ENCODE peak calls at places on chromosomes 3 and 15, in five cellular contexts. V, S, Y, L and U are unnamed samples.

GRCh38 chr3:52195823-52196331 is 2.1 kb upstream of the ALAS1 start:
- DNase-seq in V (no peak), S (no peak), Y (no peak), L (no peak), U (peak)

GRCh38 chr3:122858373-122858772 is 63.5 kb downstream of the SLC49A4 start:
- DNase-seq in V (no peak), S (no peak), Y (no peak), L (no peak), U (peak)

GRCh38 chr3:35524851-35525250 is 114.5 kb upstream of the ARPP21 start:
- DNase-seq in V (no peak), S (no peak), Y (no peak), L (no peak), U (peak)

GRCh38 chr3:117846238-117846637 is 1136.7 kb downstream of the TUSC7 start:
- DNase-seq in V (no peak), S (no peak), Y (no peak), L (no peak), U (no peak)

GRCh38 chr3:141739731-141740130 is 1.6 kb downstream of the RNF7 start:
- DNase-seq in V (no peak), S (no peak), Y (no peak), L (no peak), U (no peak)

GRCh38 chr15:68829068-68829467 is 8.4 kb upstream of the ANP32A start:
- DNase-seq in V (no peak), S (peak), Y (no peak), L (no peak), U (peak)

GRCh38 chr3:33717616-33717865 is 513 bp downstream of the CLASP2 start:
- DNase-seq in V (no peak), S (peak), Y (peak), L (no peak), U (no peak)

GRCh38 chr15:83283813-83284562 is 476 bp downstream of the BNC1 start:
- DNase-seq in V (no peak), S (no peak), Y (no peak), L (no peak), U (no peak)

GRCh38 chr3:41164776-41165175 is 34.5 kb upstream of the CTNNB1 start:
- DNase-seq in V (no peak), S (no peak), Y (no peak), L (no peak), U (no peak)

GRCh38 chr3:58207954-58208353 is 2.8 kb downstream of the DNASE1L3 start:
- DNase-seq in V (no peak), S (no peak), Y (no peak), L (no peak), U (no peak)

GRCh38 chr15:73985101-73985873 is 6.8 kb downstream of the STOML1 start:
- DNase-seq in V (no peak), S (no peak), Y (no peak), L (no peak), U (no peak)

GRCh38 chr15:41851167-41851523 is 12.5 kb downstream of the PLA2G4B start:
- DNase-seq in V (no peak), S (no peak), Y (no peak), L (no peak), U (no peak)

GRCh38 chr3:193095366-193095765 is 145.7 kb upstream of the PLAAT1 start:
- DNase-seq in V (no peak), S (no peak), Y (no peak), L (no peak), U (no peak)

GRCh38 chr3:125443923-125444322 is 68.8 kb upstream of the ZNF148 start:
- DNase-seq in V (no peak), S (no peak), Y (no peak), L (no peak), U (no peak)

GRCh38 chr3:59108091-59108815 is 58.4 kb upstream of the CFAP20DC start:
- DNase-seq in V (no peak), S (no peak), Y (no peak), L (no peak), U (no peak)

GRCh38 chr3:52022323-52023100 is 26.8 kb upstream of the RPL29 start:
- DNase-seq in V (no peak), S (no peak), Y (no peak), L (no peak), U (no peak)

GRCh38 chr3:140630366-140630765 is 47.5 kb upstream of the TRIM42 start:
- DNase-seq in V (no peak), S (no peak), Y (no peak), L (no peak), U (no peak)

GRCh38 chr15:79475312-79475711 is 43.2 kb downstream of the MINAR1 start:
- DNase-seq in V (no peak), S (no peak), Y (no peak), L (no peak), U (no peak)
- TF ChIP-seq KDM1A in V (no peak), S (no peak), Y (no peak), L (no peak), U (no peak)

GRCh38 chr3:12117473-12117872 is 41.2 kb downstream of the TIMP4 start:
- DNase-seq in V (no peak), S (no peak), Y (no peak), L (no peak), U (no peak)
- TF ChIP-seq KDM1A in V (no peak), S (no peak), Y (no peak), L (no peak), U (no peak)

DNA sequence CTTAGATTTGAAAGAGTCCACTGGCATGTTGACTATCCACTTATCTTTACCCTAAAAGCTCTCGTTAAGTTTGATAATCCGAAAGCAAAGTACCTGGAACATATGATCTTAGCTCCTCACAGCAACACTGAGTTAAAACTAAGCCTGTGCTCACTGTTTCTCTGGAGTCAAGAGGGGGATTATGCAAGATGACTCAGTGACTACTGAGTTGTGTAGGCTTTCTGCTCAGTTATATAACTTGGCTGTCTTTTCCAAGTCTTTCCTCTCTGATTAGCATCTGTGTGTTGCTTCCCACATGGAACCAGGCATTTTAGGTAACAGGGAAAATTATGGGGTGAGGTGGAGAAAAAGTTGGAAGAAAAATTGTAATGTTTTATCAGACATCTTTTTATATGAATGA is 31.2 kb upstream of the MYO5C start:
- DNase-seq in V (no peak), S (no peak), Y (no peak), L (no peak), U (no peak)
- TF ChIP-seq KDM1A in V (no peak), S (no peak), Y (no peak), L (no peak), U (no peak)

DNA sequence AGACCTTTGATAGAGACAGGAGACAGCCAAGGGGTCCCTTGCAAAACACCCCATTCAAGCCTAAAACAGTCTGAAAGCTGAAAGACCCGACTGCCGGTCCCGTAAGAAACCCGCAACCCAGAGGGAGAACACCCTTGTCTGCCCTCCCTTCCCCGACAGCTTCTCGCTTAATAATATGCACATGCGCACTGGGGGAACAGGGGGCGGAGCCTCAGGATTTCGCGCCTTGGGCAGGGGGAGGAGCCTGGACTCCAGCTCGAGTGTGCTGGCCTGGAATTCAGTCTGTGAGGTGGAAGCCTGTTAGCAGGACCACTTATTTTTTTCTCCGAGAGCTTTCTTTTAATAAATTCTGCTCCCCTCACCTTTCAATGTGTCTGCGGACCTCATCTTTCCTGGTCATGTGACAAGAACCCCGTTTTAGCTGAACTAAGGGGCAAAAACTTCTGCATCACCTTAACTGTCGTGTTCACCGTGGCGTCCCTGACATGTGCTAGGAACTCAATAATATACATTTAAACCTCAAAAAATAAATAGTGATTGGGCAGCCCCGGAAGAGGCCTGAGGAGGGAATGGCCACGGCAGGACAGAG is 17.0 kb downstream of the TNFAIP8L3 start:
- DNase-seq in V (peak), S (no peak), Y (peak), L (peak), U (no peak)
- TF ChIP-seq KDM1A in V (no peak), S (no peak), Y (no peak), L (no peak), U (no peak)

DNA sequence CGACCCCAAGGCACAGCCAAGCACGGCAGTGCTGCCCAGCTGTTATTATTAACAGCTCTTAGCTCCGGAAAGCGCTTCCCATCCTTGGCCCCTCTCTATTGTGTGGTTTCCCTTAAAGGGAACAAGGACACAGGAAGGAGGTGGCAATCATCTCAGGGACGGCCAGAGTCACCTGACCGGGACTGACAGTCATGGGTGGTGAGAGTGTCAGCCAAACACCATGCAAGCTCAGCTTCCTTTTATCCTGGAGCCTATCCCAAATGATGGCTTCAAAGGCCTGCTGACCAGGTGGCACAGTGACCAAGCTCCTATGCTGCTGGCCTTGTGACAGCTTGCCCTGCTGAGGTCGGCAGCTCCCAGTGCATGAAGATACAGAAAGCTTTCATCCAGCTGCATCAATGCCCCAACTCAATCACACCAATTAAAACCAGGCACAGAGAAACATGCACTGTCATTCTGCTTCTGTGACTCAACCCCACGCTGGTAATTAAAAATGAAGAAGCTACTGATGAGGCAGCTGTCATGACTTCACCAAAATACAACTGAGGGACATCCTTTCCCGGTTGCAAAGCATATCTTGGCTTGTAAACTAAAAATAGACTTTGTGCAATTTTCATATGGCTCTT is 34.1 kb downstream of the PCSK6 start:
- DNase-seq in V (no peak), S (no peak), Y (peak), L (no peak), U (no peak)
- TF ChIP-seq KDM1A in V (no peak), S (no peak), Y (peak), L (no peak), U (no peak)

DNA sequence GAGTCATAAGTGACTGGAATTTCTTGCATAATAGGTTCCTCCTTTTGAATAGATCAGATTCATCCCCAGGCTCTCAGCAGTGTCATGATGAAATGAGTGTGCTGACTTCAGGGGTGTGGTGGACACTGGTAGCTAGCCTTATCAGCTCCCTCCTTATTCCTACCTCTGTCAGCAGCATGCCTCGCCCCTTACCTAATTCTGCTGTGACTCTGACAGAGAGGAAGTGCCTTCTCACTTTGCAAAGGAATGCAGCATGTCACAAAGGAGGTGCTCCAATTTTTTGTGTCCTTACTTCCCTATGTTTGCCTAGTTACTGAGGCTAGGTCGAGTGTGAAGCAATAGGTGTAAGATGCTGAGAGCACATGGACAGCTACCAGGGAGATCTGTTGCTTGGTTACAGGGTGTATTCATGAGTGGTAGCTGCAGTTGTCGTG is 90.6 kb downstream of the TNFAIP8L3 start:
- DNase-seq in V (no peak), S (no peak), Y (peak), L (peak), U (no peak)
- TF ChIP-seq KDM1A in V (no peak), S (no peak), Y (peak), L (no peak), U (no peak)

GRCh38 chr3:66066963-66067617 is 28.4 kb upstream of the MAGI1 start:
- DNase-seq in V (no peak), S (no peak), Y (no peak), L (no peak), U (no peak)
- TF ChIP-seq KDM1A in V (no peak), S (no peak), Y (no peak), L (no peak), U (no peak)

DNA sequence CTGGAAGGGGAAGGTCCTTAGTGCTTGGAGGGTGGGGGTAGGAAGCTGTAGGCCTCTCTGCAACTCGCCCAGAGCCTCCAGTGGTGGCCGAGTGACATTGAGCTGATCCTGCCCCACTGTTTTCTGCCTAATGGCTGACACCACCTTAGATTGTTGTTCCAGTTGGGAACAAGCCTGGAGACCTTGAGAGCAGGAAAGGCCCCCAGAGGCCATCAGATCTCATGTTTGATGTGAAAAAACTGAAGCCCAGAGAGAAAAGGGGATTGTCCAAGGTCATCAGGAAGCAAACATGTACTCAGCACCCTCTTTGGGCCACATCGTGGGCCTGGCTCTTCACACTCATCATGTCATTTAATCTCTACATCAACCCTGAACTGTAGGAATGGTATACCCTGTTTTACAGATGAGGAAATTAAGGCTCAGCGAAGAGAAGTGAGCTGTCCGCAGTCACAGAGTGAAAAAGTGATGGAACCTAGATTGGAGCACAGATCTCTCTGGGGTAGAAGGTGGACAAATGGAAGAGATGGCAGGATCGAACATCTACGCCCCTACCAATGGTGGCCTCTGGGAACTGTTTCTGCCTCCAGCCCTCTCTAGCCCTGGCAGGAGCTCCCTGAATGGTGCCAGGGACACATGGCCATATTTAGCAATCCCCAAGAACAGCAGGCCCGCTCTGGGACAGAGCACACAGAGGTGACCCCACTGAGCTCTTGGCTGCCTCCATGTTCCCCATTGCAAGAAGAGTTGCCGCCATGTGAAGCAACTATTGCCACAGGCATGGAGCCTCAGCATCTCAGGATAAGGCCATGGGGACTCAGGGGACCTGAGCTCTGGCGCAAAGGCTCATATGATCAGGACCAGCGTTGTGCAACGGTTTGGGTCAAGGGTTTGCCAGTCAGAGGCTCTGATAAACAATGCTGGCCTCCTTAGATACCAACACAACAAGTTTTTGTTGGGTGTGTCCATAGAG is 31.6 kb upstream of the TSEN2 start:
- DNase-seq in V (no peak), S (no peak), Y (no peak), L (no peak), U (peak)
- TF ChIP-seq KDM1A in V (no peak), S (no peak), Y (no peak), L (no peak), U (no peak)